ENCODE peak calls at places on chromosomes 16 and 17, in seven cellular contexts. J is CD4-positive, alpha-beta T cell; S is esophagus squamous epithelium; X is thyroid gland; Y is glutamatergic neuron; D is endothelial cell; F is sigmoid colon. L is an unnamed sample.

GRCh38 chr16:19704321-19705130 is 13.5 kb downstream of the KNOP1 start:
- DNase-seq in S (no peak), F (peak; percentile 69), J (no peak), Y (no peak), X (no peak), D (no peak), L (no peak)

GRCh38 chr16:396605-397004 is 394 bp upstream of the NME4 start:
- DNase-seq in S (no peak), F (peak; percentile 80), J (no peak), Y (peak; percentile 61), X (peak; percentile 53), D (peak; percentile 55), L (no peak)

GRCh38 chr17:76434870-76435269 is 18.1 kb downstream of the UBE2O start:
- DNase-seq in S (no peak), X (no peak), J (no peak), Y (no peak), D (no peak), F (no peak), L (no peak)

GRCh38 chr17:4950075-4950756 is 703 bp upstream of the ENO3 start:
- DNase-seq in S (no peak), F (peak; percentile 83), X (peak; percentile 40), D (peak; percentile 19), Y (peak; percentile 45), J (peak; percentile 20), L (peak; percentile 62)

GRCh38 chr17:75036643-75037268 is 10.0 kb downstream of the ATP5PD start:
- DNase-seq in S (peak; percentile 18), X (peak; percentile 94), D (no peak), Y (no peak), F (peak; percentile 96), J (peak; percentile 87), L (peak; percentile 90)

GRCh38 chr17:30235386-30236296 is at the start of gene SLC6A4:
- DNase-seq in F (no peak), X (peak; percentile 17), S (no peak), J (no peak), Y (peak; percentile 31), D (no peak), L (no peak)

GRCh38 chr16:88809068-88809675 is 2.6 kb downstream of the APRT start:
- DNase-seq in F (no peak), Y (no peak), D (no peak), X (no peak), S (no peak), J (no peak), L (no peak)

GRCh38 chr17:36715951-36716350 is 114.6 kb downstream of the MRM1 start:
- DNase-seq in F (no peak), S (no peak), Y (no peak), X (no peak), D (no peak), J (no peak), L (no peak)

GRCh38 chr16:21260870-21261791 is 17.0 kb downstream of the CRYM start:
- DNase-seq in Y (no peak), S (no peak), D (no peak), J (no peak), F (no peak), X (no peak), L (no peak)

GRCh38 chr16:66560107-66560506 is 6.1 kb upstream of the CMTM1 start:
- DNase-seq in J (no peak), F (no peak), X (no peak), S (no peak), Y (no peak), D (no peak), L (no peak)

GRCh38 chr16:86519649-86520316 is 9.5 kb downstream of the FOXF1 start:
- DNase-seq in Y (peak; percentile 80), J (peak; percentile 23), S (no peak), X (peak; percentile 48), D (peak; percentile 68), F (peak; percentile 89), L (peak; percentile 59)

GRCh38 chr17:15261818-15262290 is 3.3 kb downstream of the PMP22 start:
- DNase-seq in S (no peak), J (no peak), X (peak; percentile 31), D (peak; percentile 15), Y (no peak), F (no peak), L (no peak)

GRCh38 chr17:76529224-76529642 is 8.3 kb downstream of the CYGB start:
- DNase-seq in S (no peak), Y (no peak), J (no peak), F (peak; percentile 96), D (no peak), X (peak; percentile 34), L (no peak)

GRCh38 chr17:50899559-50900319 is 33.6 kb upstream of the TOB1 start:
- DNase-seq in Y (no peak), S (no peak), F (no peak), X (no peak), J (no peak), D (no peak), L (no peak)

GRCh38 chr16:1990336-1991134 is 765 bp downstream of the SYNGR3 start:
- DNase-seq in F (no peak), D (no peak), S (no peak), Y (peak; percentile 77), X (no peak), J (no peak), L (peak; percentile 69)

GRCh38 chr17:57257911-57258885 is 1.9 kb downstream of the MSI2 start:
- DNase-seq in D (peak; percentile 15), Y (no peak), X (no peak), F (no peak), J (no peak), S (no peak), L (no peak)

GRCh38 chr16:2532494-2533141 is 1.4 kb upstream of the CEMP1 start:
- DNase-seq in S (no peak), J (peak; percentile 56), Y (no peak), F (peak; percentile 92), X (peak; percentile 93), D (no peak), L (peak; percentile 83)

GRCh38 chr17:27778193-27778592 is 22.1 kb downstream of the NOS2 start:
- DNase-seq in X (no peak), S (no peak), Y (no peak), J (no peak), F (no peak), D (no peak), L (no peak)

GRCh38 chr16:73254983-73255382 is 207.1 kb upstream of the ZFHX3 start:
- DNase-seq in J (no peak), Y (no peak), S (no peak), X (no peak), F (no peak), D (no peak), L (no peak)

GRCh38 chr17:69462010-69462409 is 47.5 kb downstream of the MAP2K6 start:
- DNase-seq in X (no peak), D (no peak), S (no peak), F (no peak), J (no peak), Y (no peak), L (no peak)
- TF ChIP-seq CTCF in X (no peak), D (no peak), S (no peak), F (no peak), J (no peak), Y (no peak), L (no peak)

DNA sequence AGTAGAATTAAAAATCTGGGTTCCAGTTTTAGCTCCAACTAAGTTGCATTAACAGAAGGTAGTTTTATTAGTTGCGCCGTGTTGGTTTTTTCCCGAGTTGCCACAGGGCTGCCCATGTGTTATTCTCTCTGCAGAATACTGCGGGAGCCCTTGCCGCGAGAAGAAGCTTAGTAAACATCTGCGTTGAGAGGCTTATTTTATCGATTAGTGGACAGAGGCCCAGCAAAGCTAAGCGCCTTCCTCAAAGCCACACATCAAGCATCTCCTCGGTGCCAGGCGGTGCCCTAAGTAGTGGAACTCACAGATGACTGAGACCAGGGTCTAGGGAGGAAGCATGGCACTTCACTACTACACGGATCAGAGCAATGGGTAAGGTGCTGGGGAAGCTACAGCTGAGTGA is 212.3 kb upstream of the IRX5 start:
- DNase-seq in D (no peak), S (no peak), F (no peak), Y (no peak), X (no peak), J (no peak), L (no peak)
- TF ChIP-seq CTCF in D (no peak), S (no peak), F (no peak), Y (no peak), X (no peak), J (no peak), L (no peak)

GRCh38 chr17:44796731-44797130 is 33.4 kb downstream of the GJC1 start:
- DNase-seq in S (no peak), J (no peak), Y (no peak), F (no peak), D (no peak), X (no peak), L (no peak)

GRCh38 chr17:44795928-44796327 is 34.2 kb downstream of the GJC1 start:
- DNase-seq in D (no peak), X (no peak), Y (no peak), F (no peak), S (no peak), J (no peak), L (no peak)

GRCh38 chr17:44795421-44795820 is 34.7 kb downstream of the GJC1 start:
- DNase-seq in F (no peak), Y (no peak), D (no peak), S (no peak), X (no peak), J (no peak), L (no peak)

GRCh38 chr17:44797809-44798208 is 32.3 kb downstream of the GJC1 start:
- DNase-seq in S (no peak), F (peak; percentile 82), J (no peak), Y (no peak), X (no peak), D (no peak), L (no peak)

DNA sequence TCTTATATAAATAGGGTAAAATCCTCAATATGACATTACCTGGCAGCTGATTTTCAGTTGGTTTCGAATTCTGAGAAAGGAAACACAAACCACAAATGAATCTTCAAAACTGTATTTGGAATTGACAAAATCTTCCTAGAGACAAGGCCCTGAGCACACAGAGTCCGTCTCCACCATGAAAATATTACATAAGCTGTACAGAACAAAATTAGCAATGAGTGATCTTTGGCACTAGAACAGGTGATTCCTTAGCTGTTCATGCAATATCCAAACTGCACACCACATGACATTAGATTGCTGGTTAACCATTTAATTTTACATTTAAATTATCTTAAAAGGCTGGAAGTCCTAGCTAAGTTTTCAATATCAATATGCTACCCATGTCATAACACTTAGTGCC is 31.7 kb downstream of the GJC1 start:
- DNase-seq in X (no peak), F (no peak), D (no peak), S (no peak), Y (no peak), J (no peak), L (no peak)
- TF ChIP-seq CTCF in X (no peak), F (no peak), D (no peak), S (no peak), Y (no peak), J (no peak), L (no peak)

DNA sequence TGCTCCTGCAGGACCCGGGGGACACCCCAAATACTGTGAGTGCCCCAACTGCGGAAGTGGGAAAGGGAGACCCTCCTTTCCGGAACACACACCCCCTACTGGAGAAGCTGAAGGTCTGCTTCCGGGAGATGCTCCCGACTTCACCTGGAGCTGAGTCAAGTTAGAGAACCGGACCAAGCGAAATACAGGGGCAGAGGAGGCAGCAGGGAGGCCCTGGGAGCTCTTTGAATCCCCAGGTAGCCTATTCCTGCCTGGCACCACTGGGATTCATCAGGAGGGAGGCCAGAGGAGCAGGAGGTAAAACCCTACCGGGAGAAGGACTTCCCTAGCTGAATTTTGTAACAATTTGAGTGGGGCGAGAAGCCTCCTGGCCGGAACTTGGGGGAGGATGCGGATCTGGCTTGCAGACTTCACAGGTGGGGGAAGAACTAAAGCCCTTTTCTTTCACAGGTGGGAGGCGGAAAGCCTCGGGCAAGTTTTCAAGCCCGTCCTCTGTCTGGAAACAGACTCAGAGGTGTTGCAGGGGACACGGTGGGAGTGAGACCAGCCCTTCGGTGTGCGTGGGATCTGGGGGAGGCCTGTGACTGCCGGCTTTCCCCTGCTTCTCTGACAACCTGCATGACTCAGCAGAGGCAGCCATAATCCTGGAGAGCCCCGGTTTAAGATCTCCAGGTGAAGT is 22.4 kb upstream of the TEKT1 start:
- DNase-seq in J (no peak), Y (no peak), X (peak; percentile 59), F (no peak), D (peak; percentile 16), S (no peak), L (peak; percentile 43)
- TF ChIP-seq CTCF in J (no peak), Y (peak; percentile 34), X (peak; percentile 46), F (no peak), D (peak; percentile 48), S (peak; percentile 48), L (peak; percentile 43)

L was measured in activated CD8-positive, alpha-beta T cell treated with anti-CD3 and anti-CD28 coated beads for 36 hours.